ENCODE peak calls at places on chromosomes 4 and X, in four cellular contexts. Q is cardiac muscle cell, X is transverse colon, F is heart left ventricle. P is an unnamed sample.

GRCh38 chrX:150688911-150689451 is 4.2 kb upstream of the MTMR1 start:
- DNase-seq in F (no peak), Q (no peak), X (no peak), P (peak; percentile 73)

GRCh38 chrX:129823115-129823514 is 20.6 kb downstream of the ZDHHC9 start:
- DNase-seq in F (no peak), Q (peak; percentile 28), X (peak; percentile 38), P (no peak)

GRCh38 chr4:67198757-67199156 is 346.5 kb downstream of the CENPC start:
- DNase-seq in X (no peak), Q (peak; percentile 48), F (no peak), P (peak; percentile 26)

GRCh38 chrX:37686979-37687378 is 1.4 kb downstream of the XK start:
- DNase-seq in F (no peak), Q (no peak), X (no peak), P (no peak)

GRCh38 chrX:10972731-10973130 is 138.4 kb upstream of the HCCS start:
- DNase-seq in F (no peak), Q (no peak), X (no peak), P (no peak)

GRCh38 chr4:13193662-13194061 is 290.5 kb downstream of the RAB28 start:
- DNase-seq in X (no peak), Q (no peak), F (no peak), P (no peak)

GRCh38 chr4:121669163-121669550 is 27.6 kb downstream of the ANXA5 start:
- DNase-seq in F (no peak), Q (no peak), X (no peak), P (no peak)

GRCh38 chr4:41323706-41324105 is 67.0 kb downstream of the UCHL1 start:
- DNase-seq in Q (no peak), X (no peak), F (no peak), P (no peak)

GRCh38 chr4:2792711-2793577 is at the start of gene SH3BP2:
- DNase-seq in X (peak; percentile 89), F (peak; percentile 94), Q (peak; percentile 85), P (no peak)

GRCh38 chrX:46621572-46621971 is 48.0 kb downstream of the CHST7 start:
- DNase-seq in F (no peak), Q (no peak), X (no peak), P (no peak)

GRCh38 chr4:165726831-165727230 is 146.2 kb upstream of the TLL1 start:
- DNase-seq in Q (no peak), F (no peak), X (no peak), P (no peak)

GRCh38 chrX:16839852-16840460 is 30.2 kb downstream of the RBBP7 start:
- DNase-seq in X (no peak), F (no peak), Q (peak; percentile 17), P (no peak)

GRCh38 chrX:154384284-154384892 is 5.3 kb downstream of the EMD start:
- DNase-seq in X (no peak), F (no peak), Q (no peak), P (no peak)

GRCh38 chrX:46587158-46587557 is 13.6 kb downstream of the CHST7 start:
- DNase-seq in Q (no peak), F (no peak), X (no peak), P (no peak)

GRCh38 chr4:108142870-108143269 is 25.9 kb downstream of the LEF1 start:
- DNase-seq in X (no peak), F (no peak), Q (no peak), P (no peak)
- H3K27ac ChIP-seq in X (no peak overlapping the region), F (no peak overlapping the region), Q (no peak overlapping the region), P (no peak overlapping the region)

DNA sequence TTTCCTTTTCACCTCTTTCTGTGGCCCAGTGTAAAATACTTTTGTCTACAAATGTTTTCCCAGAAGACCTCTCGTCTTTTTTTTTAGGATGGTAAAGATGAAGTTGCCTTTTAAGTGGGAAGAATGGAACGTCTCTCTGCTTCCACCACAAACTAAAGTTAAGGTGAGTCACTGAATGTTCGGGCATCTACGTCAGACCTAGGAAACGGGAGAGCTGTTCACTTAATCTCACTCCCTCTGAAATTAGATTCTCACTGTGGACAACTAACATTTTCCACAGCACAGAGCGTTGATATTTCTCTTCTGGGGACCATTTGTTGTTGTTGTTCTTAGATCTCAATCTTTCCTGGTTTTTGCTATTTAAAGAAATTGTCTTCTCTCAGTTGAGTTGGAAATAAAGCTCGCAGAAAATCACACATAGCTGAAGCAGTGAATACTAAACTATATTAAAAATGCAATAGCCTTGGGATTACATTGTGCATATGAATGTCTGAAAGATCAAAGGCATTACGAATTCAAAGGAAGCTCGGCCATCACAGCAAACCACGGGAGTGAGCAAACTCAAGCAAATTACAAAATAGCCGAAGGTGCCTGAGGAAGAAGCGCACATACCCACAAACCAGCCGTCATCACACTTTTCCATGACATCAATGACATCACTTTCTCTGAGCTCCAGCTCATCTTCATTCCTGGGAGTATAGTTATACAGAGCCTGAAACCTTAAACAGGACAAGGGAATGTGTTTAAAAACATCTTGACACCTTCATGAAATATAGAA is 53.9 kb upstream of the PDLIM3 start:
- DNase-seq in Q (no peak), F (no peak), X (no peak), P (no peak)
- H3K27ac ChIP-seq in Q (no peak overlapping the region), F (peak overlapping the region; percentile 88), X (no peak overlapping the region), P (no peak overlapping the region)

GRCh38 chr4:76781698-76782595 is 116.0 kb downstream of the SOWAHB start:
- DNase-seq in Q (no peak), X (no peak), F (no peak), P (peak; percentile 99)
- H3K27ac ChIP-seq in Q (no peak overlapping the region), X (no peak overlapping the region), F (no peak overlapping the region), P (peak overlapping the region; percentile 86)

GRCh38 chr4:83019794-83020497 is 9.3 kb upstream of the LIN54 start:
- DNase-seq in X (no peak), F (no peak), Q (no peak), P (no peak)
- H3K27ac ChIP-seq in X (no peak overlapping the region), F (no peak overlapping the region), Q (no peak overlapping the region), P (no peak overlapping the region)

DNA sequence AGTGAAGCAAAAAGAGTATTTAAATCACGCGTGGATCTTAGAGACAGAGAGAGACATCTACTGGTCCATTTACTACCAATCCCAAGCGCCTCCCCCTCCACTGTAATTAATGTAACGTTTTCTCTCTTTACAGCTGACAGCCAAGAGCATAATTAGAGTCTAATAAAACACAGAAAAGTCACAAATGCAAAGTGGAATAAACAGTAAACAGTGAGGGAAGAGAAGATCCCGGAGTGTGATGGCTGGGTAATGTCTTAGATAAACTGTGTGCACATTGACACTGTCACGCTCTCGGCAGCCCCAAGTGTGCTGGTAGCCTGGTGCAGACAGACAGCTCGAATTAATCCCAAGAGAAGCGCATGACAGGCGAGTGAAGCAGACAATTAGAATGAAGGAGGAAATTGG is 100.3 kb downstream of the CXXC4 start:
- DNase-seq in Q (peak; percentile 38), X (no peak), F (no peak), P (no peak)
- H3K27ac ChIP-seq in Q (no peak overlapping the region), X (no peak overlapping the region), F (no peak overlapping the region), P (no peak overlapping the region)

DNA sequence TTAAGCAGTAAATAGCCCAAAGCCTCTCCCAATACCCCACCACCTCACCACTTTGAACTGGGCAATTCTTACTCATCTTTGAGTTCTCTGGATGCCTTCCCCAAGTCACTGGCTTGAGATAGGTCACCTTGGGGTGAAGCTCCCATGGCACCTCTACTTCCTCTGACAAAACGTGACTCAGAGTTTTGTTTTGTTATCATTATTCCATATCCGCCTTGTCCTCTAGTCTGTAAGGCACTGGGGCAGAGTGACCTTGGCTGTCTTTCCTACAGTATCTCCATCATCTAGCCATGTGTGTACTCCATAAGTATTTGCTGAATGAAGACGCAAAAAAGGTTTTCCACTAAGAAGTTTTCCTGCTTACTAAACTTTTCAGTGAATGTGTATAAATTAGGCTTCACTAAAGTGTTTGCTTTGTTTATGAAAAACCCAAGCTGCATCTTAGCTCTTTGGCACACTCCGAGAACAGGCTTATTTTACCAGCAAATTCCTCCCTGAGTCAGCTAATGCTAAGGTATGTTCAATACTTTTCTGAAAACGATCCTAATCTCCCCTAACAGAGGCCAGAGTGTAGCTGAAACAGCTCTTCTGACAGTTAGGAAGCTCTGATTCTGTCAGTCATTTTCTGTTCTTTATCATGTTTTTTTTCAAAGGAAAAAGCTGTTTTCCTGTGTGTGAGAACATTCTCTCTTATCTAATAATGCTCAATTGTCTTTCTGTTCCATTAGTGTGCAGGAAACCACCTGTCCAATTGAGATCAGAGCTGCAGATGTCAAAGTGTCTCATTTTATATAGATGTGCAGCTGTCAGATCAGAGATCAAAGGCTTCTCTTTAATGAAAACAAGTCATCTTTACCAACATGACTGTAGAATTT is 30.2 kb upstream of the TSPAN5 start:
- DNase-seq in X (no peak), F (no peak), Q (no peak), P (no peak)
- H3K27ac ChIP-seq in X (no peak overlapping the region), F (no peak overlapping the region), Q (no peak overlapping the region), P (no peak overlapping the region)

DNA sequence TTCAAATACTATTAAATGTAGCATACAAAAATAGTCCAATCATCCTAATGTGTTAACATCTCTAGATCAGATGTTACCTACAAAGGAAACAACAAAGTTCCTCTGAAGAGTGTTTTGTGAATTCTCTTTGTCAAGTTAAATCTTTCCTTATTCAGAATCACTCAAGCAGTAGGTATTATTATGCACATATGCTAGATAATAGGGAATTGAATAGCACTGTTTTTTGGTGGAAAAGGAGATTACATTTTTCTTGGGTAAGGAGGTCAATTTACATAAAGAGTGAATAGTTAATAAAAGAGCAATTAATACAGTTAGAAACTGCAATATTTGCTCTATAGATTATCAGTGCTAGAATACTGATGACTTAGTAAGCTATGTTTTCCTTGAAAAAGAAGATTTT is 130.7 kb downstream of the BTC start:
- DNase-seq in Q (no peak), X (no peak), F (no peak), P (no peak)
- H3K27ac ChIP-seq in Q (no peak overlapping the region), X (no peak overlapping the region), F (no peak overlapping the region), P (peak overlapping the region; percentile 99)

GRCh38 chr4:56680266-56680665 is 830 bp downstream of the HOPX start:
- DNase-seq in Q (peak; percentile 75), F (no peak), X (no peak), P (no peak)

GRCh38 chr4:56681158-56681848 is at the start of gene HOPX:
- DNase-seq in F (no peak), Q (peak; percentile 41), X (peak; percentile 21), P (peak; percentile 78)

GRCh38 chr4:56683455-56683854 is 2.4 kb upstream of the HOPX start:
- DNase-seq in F (no peak), X (no peak), Q (no peak), P (no peak)

GRCh38 chr4:56684320-56684719 is 3.2 kb upstream of the HOPX start:
- DNase-seq in X (no peak), F (no peak), Q (no peak), P (no peak)

DNA sequence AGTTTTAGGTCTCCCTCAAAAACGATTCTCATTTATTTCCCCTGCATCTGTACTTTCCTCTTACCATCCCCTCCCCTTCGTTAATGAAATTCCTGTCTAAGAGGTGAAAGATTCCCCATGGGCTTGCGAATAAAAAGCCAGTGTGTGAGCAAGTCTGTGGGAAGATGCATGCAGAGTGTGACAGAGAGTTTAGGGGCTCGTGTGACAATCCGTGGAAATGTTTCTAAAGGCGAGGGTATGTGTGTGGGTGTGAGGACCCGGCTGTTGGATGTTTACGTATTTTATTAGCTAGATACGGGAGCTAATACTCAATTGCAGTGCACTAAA is 716 bp upstream of the HOPX start:
- DNase-seq in X (no peak), Q (no peak), F (no peak), P (no peak)
- H3K27ac ChIP-seq in X (no peak overlapping the region), Q (no peak overlapping the region), F (peak overlapping the region; percentile 48), P (peak overlapping the region; percentile 56)

GRCh38 chr4:138275946-138276621 is 33.9 kb upstream of the SLC7A11 start:
- DNase-seq in X (no peak), Q (no peak), F (no peak), P (peak; percentile 27)
- H3K27ac ChIP-seq in X (no peak overlapping the region), Q (no peak overlapping the region), F (no peak overlapping the region), P (peak overlapping the region; percentile 1)

P was measured in epithelial cell of prostate.